ENCODE peak calls at places on chromosomes 12 and 14, in seven cellular contexts. A, V, J, S, K, P and B are unnamed samples.

GRCh38 chr14:90796319-90796718 is 19.9 kb downstream of the TTC7B start:
- DNase-seq in J (no peak), A (no peak), V (no peak), K (no peak), P (no peak), S (no peak), B (peak; percentile 18)

GRCh38 chr12:46217686-46218508 is 50.9 kb downstream of the SLC38A1 start:
- DNase-seq in A (peak; percentile 83), K (no peak), J (no peak), S (no peak), V (no peak), P (no peak), B (no peak)

GRCh38 chr12:26373606-26374495 is 178.5 kb downstream of the SSPN start:
- DNase-seq in P (no peak), A (no peak), S (no peak), J (no peak), K (no peak), V (no peak), B (no peak)

GRCh38 chr14:88904864-88905263 is 80.4 kb downstream of the TTC8 start:
- DNase-seq in A (no peak), P (no peak), S (no peak), J (no peak), V (no peak), K (peak; percentile 69), B (no peak)

GRCh38 chr14:103213331-103213730 is 90.1 kb downstream of the TNFAIP2 start:
- DNase-seq in P (no peak), A (no peak), S (no peak), J (no peak), V (no peak), K (no peak), B (no peak)

GRCh38 chr12:70626180-70626579 is 11.0 kb downstream of the PTPRB start:
- DNase-seq in V (no peak), K (no peak), P (no peak), A (no peak), S (no peak), J (no peak), B (no peak)

GRCh38 chr14:67417633-67418032 is 5.7 kb upstream of the PLEK2 start:
- DNase-seq in K (no peak), J (no peak), A (no peak), S (no peak), V (no peak), P (no peak), B (no peak)

GRCh38 chr12:54624316-54625279 is 10.1 kb downstream of the LACRT start:
- DNase-seq in P (no peak), A (no peak), K (no peak), J (no peak), V (no peak), S (no peak), B (no peak)

GRCh38 chr12:13196302-13196921 is at the start of gene EMP1:
- DNase-seq in V (peak; percentile 93), J (peak; percentile 37), A (peak; percentile 85), S (peak; percentile 24), P (peak; percentile 97), K (peak; percentile 99), B (peak; percentile 100)

GRCh38 chr12:131137009-131137835 is 183.5 kb downstream of the ADGRD1 start:
- DNase-seq in J (no peak), V (no peak), P (no peak), S (no peak), K (no peak), A (no peak), B (no peak)